ENCODE peak calls at places on chromosomes 6 and 20, in nine cellular contexts. R, H, L, E, P, B, K, Y and I are unnamed samples.
A peak's percentile ranks its signal among the peaks of the same experiment; 100 is the strongest.

GRCh38 chr6:2221724-2222274 is 23.6 kb downstream of the GMDS start:
- DNase-seq in P (no peak), E (no peak), L (no peak), B (no peak), H (no peak), R (no peak), Y (no peak), K (no peak), I (no peak)

GRCh38 chr6:72446427-72446826 is 175.4 kb upstream of the KCNQ5 start:
- DNase-seq in Y (no peak), P (no peak), R (no peak), E (peak; percentile 16), L (no peak), K (no peak), H (no peak), B (no peak), I (no peak)

GRCh38 chr20:59495894-59496510 is 108.3 kb upstream of the PHACTR3 start:
- DNase-seq in B (peak; percentile 81), L (peak; percentile 13), E (peak; percentile 39), R (peak; percentile 56), Y (peak; percentile 64), P (peak; percentile 52), K (peak; percentile 36), H (peak; percentile 66), I (peak; percentile 50)

GRCh38 chr6:43834528-43835145 is 64.6 kb downstream of the VEGFA start:
- DNase-seq in K (no peak), B (no peak), H (no peak), Y (no peak), P (no peak), E (no peak), R (no peak), L (no peak), I (no peak)

GRCh38 chr6:31175961-31176360 is 5.5 kb upstream of the POU5F1 start:
- DNase-seq in B (no peak), R (no peak), P (no peak), K (no peak), L (peak; percentile 34), H (peak; percentile 23), Y (no peak), E (peak; percentile 60), I (no peak)

GRCh38 chr6:41469951-41470340 is 76.2 kb upstream of the FOXP4 start:
- DNase-seq in E (peak; percentile 53), L (peak; percentile 25), H (no peak), P (no peak), K (no peak), B (no peak), R (no peak), Y (no peak), I (no peak)

GRCh38 chr20:46999821-47000465 is 105.3 kb downstream of the EYA2 start:
- DNase-seq in R (no peak), E (no peak), H (no peak), Y (no peak), L (no peak), K (no peak), B (no peak), P (no peak), I (no peak)

GRCh38 chr6:139316622-139317317 is 25.0 kb upstream of the TXLNB start:
- DNase-seq in R (no peak), K (no peak), H (no peak), P (no peak), B (no peak), L (no peak), Y (no peak), E (peak; percentile 23), I (no peak)

GRCh38 chr6:130178692-130179091 is 44.1 kb downstream of the SAMD3 start:
- DNase-seq in R (no peak), P (no peak), K (peak; percentile 68), B (no peak), H (no peak), Y (no peak), L (peak; percentile 97), E (peak; percentile 98), I (no peak)

GRCh38 chr6:80132942-80133517 is 26.6 kb downstream of the BCKDHB start:
- DNase-seq in L (peak; percentile 50), E (peak; percentile 65), P (peak; percentile 9), K (peak; percentile 47), R (no peak), H (peak; percentile 11), Y (peak; percentile 46), B (peak; percentile 85), I (peak; percentile 8)

GRCh38 chr20:13865825-13866351 is 81.1 kb downstream of the NDUFAF5 start:
- DNase-seq in E (peak; percentile 39), H (no peak), L (peak; percentile 23), B (no peak), K (no peak), R (no peak), P (no peak), Y (no peak), I (no peak)

GRCh38 chr20:45545754-45546453 is 1.3 kb downstream of the EPPIN start:
- DNase-seq in R (no peak), H (no peak), B (no peak), L (peak; percentile 2), E (peak; percentile 26), P (peak; percentile 41), Y (no peak), K (peak; percentile 21), I (no peak)

GRCh38 chr6:72589096-72589495 is 32.8 kb upstream of the KCNQ5 start:
- DNase-seq in B (no peak), R (no peak), K (no peak), L (peak; percentile 23), H (no peak), P (no peak), Y (no peak), E (peak; percentile 35), I (no peak)

GRCh38 chr20:14488756-14489479 is 151.5 kb upstream of the FLRT3 start:
- DNase-seq in E (no peak), P (no peak), R (no peak), K (no peak), L (no peak), Y (no peak), H (no peak), B (no peak), I (no peak)

GRCh38 chr6:168128631-168129291 is 49.7 kb upstream of the FRMD1 start:
- DNase-seq in R (no peak), Y (no peak), L (no peak), B (no peak), H (no peak), P (no peak), K (no peak), E (no peak), I (no peak)

GRCh38 chr20:38153011-38153329 is 12.1 kb downstream of the TGM2 start:
- DNase-seq in Y (no peak), E (peak; percentile 75), B (no peak), L (peak; percentile 70), R (no peak), P (no peak), H (no peak), K (no peak), I (no peak)

GRCh38 chr6:399785-400517 is 8.4 kb downstream of the IRF4 start:
- DNase-seq in B (no peak), P (no peak), L (no peak), K (no peak), Y (no peak), R (no peak), E (no peak), H (peak; percentile 27), I (peak; percentile 48)

GRCh38 chr6:44072959-44073611 is 54.2 kb downstream of the MRPL14 start:
- DNase-seq in L (peak; percentile 57), R (peak; percentile 76), K (no peak), B (peak; percentile 93), H (peak; percentile 66), Y (peak; percentile 94), E (peak; percentile 75), P (no peak), I (peak; percentile 80)

GRCh38 chr6:169963581-169964297 is 212.3 kb downstream of the ERMARD start:
- DNase-seq in L (no peak), H (peak; percentile 6), B (no peak), P (no peak), K (no peak), E (no peak), Y (no peak), R (no peak), I (no peak)

GRCh38 chr20:38067717-38068365 is 34.3 kb downstream of the RPRD1B start:
- DNase-seq in E (no peak), R (no peak), L (no peak), P (no peak), K (no peak), H (no peak), Y (no peak), B (peak; percentile 61), I (no peak)

GRCh38 chr20:10747019-10747418 is 73.2 kb upstream of the JAG1 start:
- DNase-seq in K (no peak), P (no peak), R (no peak), E (no peak), Y (no peak), H (no peak), B (no peak), L (no peak), I (no peak)
- H3K9me3 ChIP-seq in K (no peaks in the 10 kb centered on the region), P (no peaks in the 10 kb centered on the region), R (no peaks in the 10 kb centered on the region), E (no peaks in the 10 kb centered on the region), Y (no peaks in the 10 kb centered on the region), H (no peaks in the 10 kb centered on the region), B (no peaks in the 10 kb centered on the region), L (no peaks in the 10 kb centered on the region), I (no peaks in the 10 kb centered on the region)

DNA sequence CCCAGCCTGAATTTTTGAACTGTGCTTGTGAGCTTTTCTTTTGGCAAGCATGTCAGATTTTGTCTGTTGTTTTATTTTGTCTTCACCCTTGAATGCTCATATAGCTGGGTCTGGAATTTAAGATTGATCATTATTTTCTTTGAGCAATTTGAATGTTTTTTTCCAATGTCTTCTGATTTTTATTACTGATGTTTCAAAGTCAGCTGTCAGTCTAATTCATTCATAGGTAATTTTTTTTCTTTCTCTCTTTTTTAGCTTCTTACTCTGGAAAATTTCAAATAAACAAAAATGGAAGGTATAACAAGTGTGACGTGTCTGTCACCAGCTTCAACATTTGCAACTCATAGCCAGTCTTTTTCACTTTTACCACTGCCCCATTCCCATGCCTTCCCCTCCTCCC is 15.1 kb downstream of the ATRN start:
- DNase-seq in P (no peak), K (no peak), Y (no peak), R (no peak), H (no peak), E (no peak), B (no peak), L (no peak), I (no peak)
- H3K36me3 ChIP-seq in P (no peaks in the 10 kb centered on the region), K (no peaks in the 10 kb centered on the region), Y (no peaks in the 10 kb centered on the region), R (no peaks in the 10 kb centered on the region), H (no peaks in the 10 kb centered on the region), E (no peaks in the 10 kb centered on the region), B (no peaks in the 10 kb centered on the region), L (no peaks in the 10 kb centered on the region), I (no peaks in the 10 kb centered on the region)

GRCh38 chr6:134342211-134342610 is 24.3 kb upstream of the SGK1 start:
- DNase-seq in B (no peak), R (no peak), K (no peak), P (no peak), Y (no peak), E (no peak), L (no peak), H (no peak), I (no peak)
- H3K4me3 ChIP-seq in B (no peak overlapping the region), R (no peak overlapping the region), K (no peak overlapping the region), P (no peak overlapping the region), Y (no peak overlapping the region), E (no peak overlapping the region), L (no peak overlapping the region), H (no peak overlapping the region), I (no peak overlapping the region)

DNA sequence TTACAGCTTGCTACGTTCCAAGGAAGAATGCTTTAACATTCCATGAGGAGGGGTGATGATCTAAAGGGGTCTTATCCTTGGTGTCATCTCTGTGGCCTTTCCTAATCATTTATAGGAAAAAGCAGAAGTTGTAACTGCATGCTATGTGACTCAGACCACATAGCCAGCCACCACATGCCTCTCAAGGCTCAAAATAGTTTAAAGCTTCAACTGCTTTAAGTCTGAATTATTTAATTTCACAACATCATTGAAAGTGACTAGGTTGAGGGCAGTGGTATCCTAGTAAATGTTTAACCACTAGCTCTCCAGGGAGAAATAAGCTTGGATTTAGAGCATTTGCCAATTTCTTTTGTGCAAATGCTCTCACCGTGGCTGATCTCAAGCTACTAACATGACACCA is 29.7 kb downstream of the MC3R start:
- DNase-seq in P (no peak), H (no peak), B (no peak), E (no peak), K (no peak), R (no peak), L (no peak), Y (no peak), I (no peak)
- H3K9me3 ChIP-seq in P (peaks cover 5% of the 10 kb centered on the region), H (no peaks in the 10 kb centered on the region), B (no peaks in the 10 kb centered on the region), E (no peaks in the 10 kb centered on the region), K (no peaks in the 10 kb centered on the region), R (no peaks in the 10 kb centered on the region), L (peaks cover 9% of the 10 kb centered on the region), Y (no peaks in the 10 kb centered on the region), I (no peaks in the 10 kb centered on the region)